ENCODE peak calls at places on chromosomes 16 and 17, in seven cellular contexts. I, T, C, D, N, O and A are unnamed samples.

GRCh38 chr16:69325784-69326171 is 4.6 kb downstream of the PDF start:
- DNase-seq in D (peak), C (no peak), T (peak), N (no peak), I (no peak), O (no peak), A (no peak)

GRCh38 chr17:76593338-76593737 is 7.7 kb upstream of the ST6GALNAC2 start:
- DNase-seq in D (no peak), C (no peak), I (no peak), O (no peak), N (peak), T (no peak), A (peak)

GRCh38 chr17:72477529-72477928 is 356.7 kb downstream of the SOX9 start:
- DNase-seq in T (no peak), C (peak), D (no peak), O (no peak), I (no peak), N (no peak), A (no peak)

GRCh38 chr17:37430051-37430591 is 23.4 kb downstream of the TADA2A start:
- DNase-seq in N (peak), D (no peak), C (no peak), O (no peak), T (no peak), I (no peak), A (no peak)

GRCh38 chr16:24834459-24835335 is 11.1 kb upstream of the SLC5A11 start:
- DNase-seq in T (peak), D (no peak), I (peak), O (peak), N (peak), C (peak), A (no peak)

GRCh38 chr17:76153640-76154039 is 12.6 kb upstream of the FOXJ1 start:
- DNase-seq in T (peak), I (no peak), D (peak), N (no peak), C (no peak), O (peak), A (no peak)

GRCh38 chr16:15516609-15517008 is 82.2 kb downstream of the BMERB1 start:
- DNase-seq in I (no peak), O (no peak), T (no peak), C (no peak), N (no peak), D (no peak), A (no peak)

GRCh38 chr17:9854255-9854654 is 28.5 kb downstream of the GLP2R start:
- DNase-seq in N (no peak), C (no peak), O (no peak), D (no peak), I (no peak), T (no peak), A (no peak)

GRCh38 chr17:2214047-2214717 is 89.4 kb downstream of the SMG6 start:
- DNase-seq in I (no peak), T (peak), N (no peak), C (no peak), D (peak), O (no peak), A (peak)

GRCh38 chr17:3003401-3004149 is 59.8 kb downstream of the OR1D5 start:
- DNase-seq in T (no peak), N (no peak), D (no peak), C (peak), O (no peak), I (no peak), A (no peak)

GRCh38 chr16:4314532-4315184 is 1.2 kb upstream of the GLIS2 start:
- DNase-seq in I (no peak), C (peak), T (peak), D (no peak), N (peak), O (no peak), A (no peak)

GRCh38 chr16:56408379-56409098 is 16.8 kb downstream of the AMFR start:
- DNase-seq in O (peak), N (no peak), C (peak), T (no peak), I (no peak), D (no peak), A (no peak)

GRCh38 chr17:66841328-66841727 is 6.4 kb downstream of the CACNG5 start:
- DNase-seq in N (no peak), D (no peak), I (no peak), C (no peak), T (peak), O (no peak), A (no peak)

GRCh38 chr16:14168146-14168545 is 97.0 kb downstream of the MRTFB start:
- DNase-seq in I (no peak), T (no peak), N (no peak), D (no peak), O (no peak), C (no peak), A (no peak)

DNA sequence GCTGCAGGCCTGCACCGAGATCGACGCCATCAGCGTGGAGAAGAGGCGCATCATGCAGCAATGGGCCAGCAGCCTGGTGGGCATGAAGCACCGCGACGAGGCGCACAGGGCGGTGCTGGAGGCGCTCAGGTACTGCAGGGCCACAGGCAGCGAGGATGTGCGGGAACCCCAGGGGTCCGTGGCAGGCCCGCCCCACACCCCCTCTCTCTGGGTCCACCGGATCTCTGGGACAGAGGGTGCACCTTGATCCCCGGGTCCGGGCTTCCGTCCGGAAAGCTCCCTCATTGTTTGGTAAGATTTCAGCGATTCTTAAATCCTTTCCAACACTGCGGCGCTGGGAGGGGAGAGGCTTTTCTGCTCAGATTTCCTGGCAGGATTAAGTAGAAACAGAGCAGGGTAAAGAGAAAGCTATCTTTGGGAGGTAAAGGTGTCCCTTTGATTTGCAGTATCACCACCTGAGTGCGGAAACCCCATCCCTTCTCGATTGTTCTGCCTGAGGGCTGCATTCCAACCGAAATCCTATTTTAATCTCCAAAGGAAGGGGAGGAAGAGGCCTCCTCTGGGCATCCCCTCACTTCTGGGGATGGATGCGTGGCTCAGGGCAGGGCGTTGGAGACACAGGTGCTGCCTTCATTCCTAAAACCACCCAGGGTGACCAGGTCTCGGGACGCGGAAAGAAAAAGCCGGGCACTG is 29.2 kb downstream of the CCDC40 start:
- DNase-seq in N (no peak), T (peak), I (no peak), D (no peak), C (no peak), O (no peak), A (no peak)
- H3K27ac ChIP-seq in N (no peak), T (peak), I (no peak), D (no peak), C (no peak), O (no peak), A (no peak)

GRCh38 chr16:75389096-75389692 is 44.1 kb downstream of the CFDP1 start:
- DNase-seq in N (no peak), D (no peak), O (no peak), C (no peak), T (no peak), I (no peak), A (no peak)
- H3K27ac ChIP-seq in N (no peak), D (peak), O (no peak), C (no peak), T (no peak), I (no peak), A (no peak)

GRCh38 chr16:31134091-31134571 is 1.4 kb downstream of the PRSS8 start:
- DNase-seq in I (no peak), D (no peak), O (no peak), N (peak), C (peak), T (no peak), A (no peak)

GRCh38 chr16:31131416-31131815 is 4.1 kb downstream of the PRSS8 start:
- DNase-seq in I (no peak), T (no peak), C (no peak), D (no peak), N (no peak), O (no peak), A (no peak)

GRCh38 chr16:31132303-31132978 is 3.1 kb downstream of the PRSS8 start:
- DNase-seq in D (no peak), C (no peak), N (no peak), I (no peak), T (no peak), O (no peak), A (no peak)

GRCh38 chr16:31131841-31132271 is 3.7 kb downstream of the PRSS8 start:
- DNase-seq in O (no peak), N (peak), I (no peak), C (peak), D (no peak), T (no peak), A (no peak)

DNA sequence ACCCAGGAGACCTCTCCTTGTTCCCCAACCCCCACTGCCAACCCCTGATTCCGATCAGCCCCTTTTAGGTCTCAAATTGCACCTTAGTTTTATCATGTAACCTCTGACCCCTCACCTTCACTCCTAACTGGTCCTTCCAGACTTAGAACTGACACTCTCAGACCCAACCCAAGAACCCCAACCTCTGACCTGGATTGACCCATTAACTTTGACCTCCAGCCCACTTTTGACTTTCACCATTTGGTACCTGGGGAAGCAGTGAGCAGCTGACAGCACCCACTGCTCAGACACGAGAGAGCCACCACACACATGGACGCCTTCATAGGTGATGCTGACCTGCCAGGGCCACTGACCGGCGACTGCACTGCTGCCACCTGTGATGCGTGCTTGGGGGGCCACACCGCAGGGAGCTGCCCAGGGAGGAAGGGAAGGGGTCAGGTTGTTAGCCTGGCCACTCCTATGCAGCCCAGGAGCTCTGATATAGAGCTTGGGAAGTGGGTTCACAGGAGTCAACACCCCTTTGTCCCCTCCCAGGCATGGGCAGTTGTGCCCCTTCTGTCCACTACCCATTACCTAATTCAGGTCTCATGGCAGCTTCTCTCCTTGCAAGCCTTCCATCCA is 2.4 kb downstream of the PRSS8 start:
- DNase-seq in C (no peak), I (no peak), N (no peak), T (no peak), O (no peak), D (no peak), A (no peak)
- H3K27ac ChIP-seq in C (peak), I (no peak), N (no peak), T (no peak), O (no peak), D (no peak), A (no peak)

DNA sequence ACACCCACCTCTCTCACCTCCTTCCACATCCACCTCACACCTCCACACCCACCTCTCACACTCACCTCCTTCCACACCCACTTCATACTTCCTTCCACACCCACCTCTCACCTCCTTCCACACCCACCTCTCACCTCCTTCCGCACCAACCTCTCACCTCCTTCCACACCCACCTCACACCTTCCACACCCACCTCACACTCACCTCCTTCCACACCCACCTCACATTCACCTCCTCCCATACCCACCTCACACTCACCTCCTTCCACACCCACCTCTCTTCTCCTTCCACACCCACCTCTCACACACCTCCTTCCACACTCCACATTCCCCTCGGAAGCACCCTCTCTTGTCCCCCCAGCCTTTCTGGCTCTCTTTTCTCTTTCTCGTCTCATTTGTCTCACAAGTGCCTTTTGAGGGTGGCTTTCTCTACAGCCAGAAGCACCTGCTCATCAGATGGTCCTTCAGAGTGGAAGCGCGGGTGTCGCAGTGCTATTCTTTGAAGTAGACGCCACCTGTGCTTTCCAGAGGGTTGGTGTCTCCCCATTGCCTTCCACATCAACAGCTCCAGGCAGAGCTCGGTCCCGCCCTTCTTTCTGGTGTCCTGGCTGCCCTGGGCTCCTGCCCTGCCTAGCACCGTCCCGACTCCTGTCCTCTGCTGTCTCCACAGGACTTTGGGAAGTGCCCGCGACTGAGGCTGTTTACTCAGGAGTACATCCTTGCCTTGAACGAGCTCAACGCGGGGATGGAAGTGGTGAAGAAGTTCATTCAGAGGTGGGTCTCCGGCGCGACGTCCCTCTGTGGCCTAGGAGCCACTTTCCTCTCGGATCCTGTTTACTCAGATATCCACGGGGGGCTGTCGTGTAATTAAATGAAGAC is 109.4 kb upstream of the PLCG2 start:
- DNase-seq in T (no peak), N (no peak), O (no peak), C (no peak), I (no peak), D (no peak), A (no peak)
- H3K27ac ChIP-seq in T (no peak), N (no peak), O (no peak), C (no peak), I (no peak), D (no peak), A (no peak)

GRCh38 chr16:67884684-67885083 is at the start of gene NRN1L:
- DNase-seq in D (peak), T (peak), I (no peak), N (peak), O (no peak), C (peak), A (peak)

GRCh38 chr16:67883146-67883871 is 1.4 kb upstream of the NRN1L start:
- DNase-seq in O (peak), I (no peak), N (no peak), T (no peak), D (no peak), C (peak), A (no peak)

GRCh38 chr16:67885545-67885944 is 860 bp downstream of the NRN1L start:
- DNase-seq in I (no peak), C (no peak), N (no peak), T (peak), O (no peak), D (no peak), A (no peak)

GRCh38 chr16:67882374-67883145 is 2.1 kb upstream of the NRN1L start:
- DNase-seq in T (no peak), N (no peak), C (no peak), I (no peak), D (no peak), O (no peak), A (peak)

GRCh38 chr16:67883872-67884261 is 818 bp upstream of the NRN1L start:
- DNase-seq in D (no peak), N (peak), T (peak), I (no peak), O (peak), C (peak), A (no peak)
- H3K27ac ChIP-seq in D (peak), N (no peak), T (no peak), I (no peak), O (peak), C (no peak), A (peak)